ENCODE peak calls at places on chromosome X, in six cellular contexts. U is KBM-7, Z is A549, K is fibroblast of pulmonary artery, J is NCI-H460, Y is ACHN. I is an unnamed sample.

GRCh38 chrX:71995122-71995521 is 84.5 kb downstream of the NHSL2 start:
- DNase-seq in Z (no peak), U (no peak), Y (no peak), J (no peak), K (no peak), I (no peak)

GRCh38 chrX:136636121-136636520 is 11.8 kb upstream of the CD40LG start:
- DNase-seq in K (no peak), Z (no peak), J (no peak), Y (no peak), U (no peak), I (no peak)

GRCh38 chrX:123450217-123450616 is 266.1 kb downstream of the GRIA3 start:
- DNase-seq in Y (peak; percentile 1), K (peak; percentile 16), Z (peak; percentile 1), U (peak; percentile 26), J (no peak), I (no peak)

GRCh38 chrX:153866302-153867019 is 19.5 kb downstream of the L1CAM start:
- DNase-seq in U (no peak), Z (no peak), Y (no peak), J (no peak), K (no peak), I (no peak)

GRCh38 chrX:53288173-53288572 is 6.8 kb upstream of the IQSEC2 start:
- DNase-seq in U (peak; percentile 75), J (no peak), Y (no peak), Z (no peak), K (peak; percentile 10), I (peak; percentile 27)

GRCh38 chrX:139299309-139299708 is 231.2 kb upstream of the F9 start:
- DNase-seq in Z (no peak), Y (no peak), U (no peak), K (no peak), J (no peak), I (no peak)

GRCh38 chrX:17738002-17738713 is 865 bp downstream of the SCML1 start:
- DNase-seq in Z (no peak), J (peak; percentile 5), K (no peak), U (peak; percentile 28), Y (peak; percentile 38), I (peak; percentile 77)

GRCh38 chrX:45801554-45801953 is 600.9 kb upstream of the DIPK2B start:
- DNase-seq in J (peak; percentile 45), Y (peak; percentile 47), U (peak; percentile 60), K (peak; percentile 60), Z (no peak), I (no peak)

GRCh38 chrX:2690856-2691542 is at the start of gene CD99:
- DNase-seq in Y (peak; percentile 68), Z (peak; percentile 83), U (peak; percentile 95), J (peak; percentile 74), K (peak; percentile 90), I (peak; percentile 92)

GRCh38 chrX:154735695-154736393 is 15.0 kb downstream of the GAB3 start:
- DNase-seq in J (no peak), U (no peak), K (peak; percentile 94), Y (no peak), Z (no peak), I (peak; percentile 29)

GRCh38 chrX:131068945-131069719 is 11.0 kb downstream of the ARHGAP36 start:
- DNase-seq in Z (peak; percentile 72), U (peak; percentile 32), Y (peak; percentile 39), J (peak; percentile 47), K (peak; percentile 3), I (no peak)

GRCh38 chrX:139882299-139882698 is 50.6 kb downstream of the ATP11C start:
- DNase-seq in U (no peak), J (no peak), K (peak; percentile 29), Y (no peak), Z (no peak), I (no peak)

GRCh38 chrX:151505796-151506195 is 57.7 kb upstream of the PASD1 start:
- DNase-seq in Z (peak; percentile 3), U (peak; percentile 39), J (peak; percentile 33), Y (peak; percentile 22), K (no peak), I (no peak)

GRCh38 chrX:13131511-13132137 is 87.2 kb upstream of the FAM9C start:
- DNase-seq in Z (no peak), Y (no peak), J (no peak), K (no peak), U (peak; percentile 84), I (no peak)

GRCh38 chrX:20514358-20514757 is 247.6 kb upstream of the RPS6KA3 start:
- DNase-seq in U (no peak), Y (peak; percentile 51), Z (peak; percentile 25), K (peak; percentile 68), J (no peak), I (no peak)

GRCh38 chrX:53481093-53481492 is 46.9 kb upstream of the HSD17B10 start:
- DNase-seq in J (no peak), Z (peak; percentile 32), Y (peak; percentile 3), U (peak; percentile 58), K (no peak), I (no peak)

I was measured in tibial artery.